ENCODE peak calls at places on chromosomes 2 and 18, in eight cellular contexts. T is transverse colon, X is H1, E is GM12878, M is upper lobe of left lung, Y is stomach, A is tibial nerve, C is esophagus muscularis mucosa. N is an unnamed sample. For H3K36me3, the result is how much of the 10 kb centered on the place peaks cover.

GRCh38 chr18:36931116-36931515 is 102.2 kb downstream of the KIAA1328 start:
- DNase-seq in Y (no peak), C (no peak), X (no peak), M (no peak), T (no peak), E (no peak), A (no peak), N (no peak)

GRCh38 chr2:54966165-54966819 is 84.0 kb downstream of the RTN4 start:
- DNase-seq in Y (no peak), E (no peak), M (no peak), X (no peak), A (no peak), C (peak), T (no peak), N (no peak)

GRCh38 chr2:216661639-216662375 is 28.6 kb downstream of the IGFBP2 start:
- DNase-seq in M (no peak), T (no peak), E (no peak), X (no peak), C (no peak), Y (no peak), A (no peak), N (no peak)

GRCh38 chr2:16194096-16194390 is 253.7 kb downstream of the MYCN start:
- DNase-seq in Y (no peak), M (no peak), X (no peak), E (no peak), T (no peak), A (no peak), C (no peak), N (no peak)

GRCh38 chr2:166180951-166181812 is 53.4 kb upstream of the SCN1A start:
- DNase-seq in X (peak), A (peak), T (peak), M (peak), C (no peak), E (no peak), Y (peak), N (no peak)

GRCh38 chr2:39153312-39153711 is 32.5 kb upstream of the SOS1 start:
- DNase-seq in E (no peak), T (no peak), Y (no peak), M (no peak), C (no peak), A (no peak), X (no peak), N (no peak)

GRCh38 chr2:70471129-70471528 is 82.5 kb downstream of the TGFA start:
- DNase-seq in T (no peak), M (no peak), A (no peak), E (no peak), X (no peak), C (no peak), Y (no peak), N (no peak)

GRCh38 chr2:24824966-24825882 is 32.0 kb downstream of the CENPO start:
- DNase-seq in C (no peak), A (no peak), X (peak), T (no peak), M (no peak), Y (peak), E (no peak), N (no peak)

GRCh38 chr2:18704224-18704623 is 114.9 kb upstream of the NT5C1B start:
- DNase-seq in X (no peak), C (no peak), A (no peak), T (no peak), Y (no peak), E (no peak), M (no peak), N (no peak)

GRCh38 chr2:54810236-54810635 is 86.8 kb downstream of the EML6 start:
- DNase-seq in X (no peak), T (no peak), Y (no peak), E (no peak), C (no peak), M (no peak), A (no peak), N (no peak)

GRCh38 chr2:210460863-210461227 is 15.7 kb downstream of the LANCL1 start:
- DNase-seq in A (no peak), M (no peak), Y (no peak), X (no peak), T (no peak), E (no peak), C (no peak), N (no peak)

GRCh38 chr18:56715121-56715520 is 64.0 kb downstream of the WDR7 start:
- DNase-seq in E (no peak), A (no peak), M (no peak), C (no peak), Y (no peak), X (no peak), T (no peak), N (no peak)

DNA sequence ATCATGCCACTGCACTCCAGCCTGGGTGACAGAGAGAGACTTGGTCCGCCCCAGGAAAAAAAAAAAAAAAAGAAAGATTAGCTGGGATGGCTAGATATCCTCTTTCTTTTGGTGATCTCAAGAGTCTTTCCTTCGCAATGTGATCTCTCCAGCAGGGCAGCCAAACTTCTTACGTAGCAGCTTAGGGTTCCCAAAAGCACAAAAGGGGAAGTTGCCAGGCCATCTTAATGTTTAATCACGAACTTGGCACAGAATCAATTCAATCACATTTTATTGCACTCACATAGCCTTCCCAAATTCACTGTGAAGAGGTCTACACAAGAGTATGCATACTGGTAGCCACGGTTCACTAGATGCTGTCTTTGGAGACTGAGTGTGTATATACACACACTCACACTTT is 53.1 kb downstream of the VIL1 start:
- DNase-seq in X (no peak), E (no peak), Y (no peak), C (peak), T (no peak), A (peak), M (peak), N (no peak)
- TF ChIP-seq EP300 in X (no peak), E (no peak), Y (no peak), C (no peak), T (no peak), A (no peak), M (no peak), N (no peak)

DNA sequence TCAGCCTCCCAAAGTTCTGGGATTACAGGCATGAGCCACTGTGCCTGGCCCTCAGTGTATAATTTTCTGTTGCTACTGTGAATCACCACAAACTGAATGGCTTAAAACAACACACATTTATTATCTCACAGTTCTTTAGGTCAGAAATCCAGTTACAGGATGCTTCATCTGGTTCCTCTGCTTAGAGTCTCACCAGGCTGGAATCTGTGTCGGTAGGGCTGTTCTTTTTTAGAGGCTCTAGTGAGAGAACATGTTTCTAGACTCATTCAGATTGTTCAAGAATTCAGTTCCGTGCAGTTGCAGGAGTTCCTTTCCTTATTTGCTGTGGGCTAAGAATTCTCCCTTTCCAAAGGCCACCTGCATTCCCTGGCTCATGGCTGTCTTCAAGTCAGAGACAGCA is 22.2 kb downstream of the CCDC121 start:
- DNase-seq in Y (no peak), M (no peak), X (no peak), A (no peak), E (no peak), T (no peak), C (peak), N (no peak)
- H3K36me3 ChIP-seq in Y (half or more), M (half or more), X (under half), A (under half), E (under half), T (under half), C (half or more), N (under half)

GRCh38 chr2:72363406-72363805 is 215.7 kb upstream of the CYP26B1 start:
- DNase-seq in A (no peak), M (no peak), E (no peak), C (no peak), Y (no peak), T (no peak), X (no peak), N (no peak)

DNA sequence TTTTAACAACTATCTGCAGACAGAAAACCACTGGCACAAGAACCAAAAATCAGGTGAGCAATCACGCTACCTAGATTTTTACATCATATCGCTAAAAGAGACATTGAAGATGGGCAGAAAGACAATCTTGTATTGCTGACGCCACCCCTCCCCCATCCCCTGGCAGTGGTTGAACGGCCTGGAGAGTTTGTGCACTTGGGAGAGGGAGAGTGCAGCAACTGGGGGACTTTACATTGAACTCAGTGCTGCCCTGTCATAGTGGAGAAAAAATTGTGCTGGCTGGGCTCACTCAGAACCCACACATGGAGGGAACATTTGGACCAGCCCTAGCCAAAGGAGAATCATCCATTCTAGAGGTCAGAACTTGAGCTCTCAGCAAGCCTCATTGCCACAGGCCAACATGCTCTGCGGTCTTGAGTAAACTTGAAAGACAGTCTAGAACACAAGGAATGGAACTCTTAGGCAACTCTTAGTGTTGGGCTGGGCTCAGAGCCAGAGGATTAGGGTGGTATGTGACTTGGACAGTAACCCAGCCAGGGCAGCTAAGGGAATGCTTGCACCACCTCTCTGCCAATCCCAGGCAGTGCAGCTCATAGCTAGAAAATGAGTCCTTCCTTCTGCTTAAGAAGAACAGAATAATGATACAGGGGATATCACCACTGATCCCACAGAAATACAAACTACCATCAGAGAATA is 220.0 kb upstream of the CYP26B1 start:
- DNase-seq in X (no peak), C (no peak), A (peak), M (peak), T (peak), Y (peak), E (no peak), N (peak)
- TF ChIP-seq CTCF in X (peak), C (peak), A (no peak), M (no peak), T (no peak), Y (peak), E (no peak), N (no peak)

DNA sequence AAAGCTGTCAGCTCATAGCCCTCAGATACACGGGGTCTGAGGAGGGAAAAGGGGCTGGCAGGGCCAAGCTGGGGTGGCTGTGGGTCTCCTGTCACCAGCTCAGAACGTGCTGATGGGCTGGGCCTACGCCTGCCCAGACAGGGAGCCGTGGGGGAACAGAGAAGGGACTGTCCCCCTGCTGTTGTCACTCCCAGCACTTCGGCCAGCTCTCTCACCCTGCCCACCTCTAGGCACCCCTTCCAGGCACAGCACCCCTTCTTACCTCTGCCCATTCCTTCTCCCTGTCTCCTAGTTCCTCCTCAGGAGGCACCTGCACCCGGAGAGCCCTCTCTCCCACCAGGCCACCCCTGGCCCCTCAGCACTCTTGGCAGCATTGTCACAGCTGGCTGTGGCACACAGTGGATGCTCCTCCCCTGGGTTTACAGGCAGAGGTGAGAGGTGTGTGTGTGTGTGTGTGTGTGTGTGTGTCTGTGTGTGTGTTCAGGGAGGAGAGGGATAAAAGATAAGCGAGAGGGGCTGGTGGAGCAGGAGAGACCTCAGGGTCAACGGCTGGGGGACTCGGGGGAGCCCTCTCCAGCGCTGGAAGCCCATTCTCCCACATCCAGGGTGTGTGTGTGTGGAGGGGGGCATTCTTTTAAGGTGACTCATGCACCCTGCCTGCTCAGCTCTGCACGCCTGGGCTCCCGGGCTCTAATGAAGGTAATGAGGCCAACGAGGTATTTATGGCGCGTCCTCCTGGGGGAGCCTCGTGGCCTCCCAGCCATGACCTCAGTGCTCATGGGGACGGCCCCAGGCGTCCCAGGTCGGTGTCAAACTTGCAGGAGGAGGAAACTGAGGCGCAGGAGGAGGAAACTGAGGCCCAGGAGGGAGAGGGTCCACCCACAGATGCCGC is 66.1 kb upstream of the SMAD7 start:
- DNase-seq in X (peak), A (no peak), Y (peak), E (no peak), C (no peak), M (peak), T (peak), N (no peak)
- TF ChIP-seq EP300 in X (no peak), A (no peak), Y (no peak), E (no peak), C (no peak), M (no peak), T (no peak), N (no peak)

GRCh38 chr2:228417966-228418365 is 236.5 kb upstream of the SPHKAP start:
- DNase-seq in X (no peak), Y (no peak), E (no peak), A (no peak), C (no peak), T (no peak), M (no peak), N (no peak)
- H3K36me3 ChIP-seq in X (under half), Y (under half), E (under half), A (under half), C (under half), T (under half), M (under half), N (under half)

DNA sequence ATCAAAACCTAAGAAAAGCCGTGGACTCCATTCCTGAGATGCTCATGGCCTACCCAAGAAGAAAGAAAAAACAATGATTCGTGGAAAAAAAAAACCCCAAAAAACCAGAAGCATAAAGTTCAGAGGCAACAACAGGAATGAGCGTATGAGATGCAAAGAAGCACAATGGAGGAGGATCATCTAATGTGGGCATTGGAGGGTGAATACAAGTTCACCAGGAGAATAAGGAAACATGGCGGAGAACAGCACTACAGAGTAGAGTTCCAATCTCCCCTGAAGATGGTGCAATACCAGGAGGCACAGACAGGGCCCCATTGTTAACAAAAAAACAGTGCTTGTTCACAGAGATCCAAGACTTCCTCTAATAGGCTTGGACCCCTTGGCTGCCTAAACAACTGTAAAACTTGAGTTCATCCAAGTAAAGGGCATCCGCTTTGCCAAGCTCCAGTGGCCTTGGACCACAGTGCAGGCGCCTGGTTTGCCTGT is 337.2 kb downstream of the PDE11A start:
- DNase-seq in E (no peak), X (no peak), T (no peak), Y (no peak), A (no peak), M (no peak), C (no peak), N (no peak)
- TF ChIP-seq CTCF in E (no peak), X (no peak), T (no peak), Y (no peak), A (no peak), M (no peak), C (no peak), N (no peak)

DNA sequence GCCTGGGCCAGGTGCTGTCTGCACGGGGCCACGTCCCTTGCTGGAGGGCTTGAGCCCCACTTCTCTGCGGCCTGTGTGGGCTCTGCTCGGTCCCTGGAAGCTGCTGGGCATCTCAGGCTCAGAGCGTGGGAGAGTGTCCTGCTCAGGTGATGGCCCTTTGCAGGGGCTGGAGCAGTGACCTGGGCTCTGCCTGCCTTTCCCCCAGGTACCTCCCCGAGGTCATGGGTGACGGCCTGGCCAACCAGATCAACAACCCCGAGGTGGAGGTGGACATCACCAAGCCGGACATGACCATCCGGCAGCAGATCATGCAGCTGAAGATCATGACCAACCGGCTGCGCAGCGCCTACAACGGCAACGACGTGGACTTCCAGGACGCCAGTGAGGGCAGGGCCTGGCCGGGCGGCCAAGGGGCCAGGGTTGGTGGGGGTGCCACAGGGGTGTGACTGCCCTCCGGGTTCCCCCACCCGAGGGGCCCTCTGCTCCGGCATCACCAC is 29.9 kb downstream of the GPC1 start:
- DNase-seq in M (peak), Y (peak), T (peak), A (no peak), C (peak), E (no peak), X (no peak), N (no peak)
- TF ChIP-seq EP300 in M (no peak), Y (no peak), T (no peak), A (no peak), C (no peak), E (no peak), X (no peak), N (no peak)

DNA sequence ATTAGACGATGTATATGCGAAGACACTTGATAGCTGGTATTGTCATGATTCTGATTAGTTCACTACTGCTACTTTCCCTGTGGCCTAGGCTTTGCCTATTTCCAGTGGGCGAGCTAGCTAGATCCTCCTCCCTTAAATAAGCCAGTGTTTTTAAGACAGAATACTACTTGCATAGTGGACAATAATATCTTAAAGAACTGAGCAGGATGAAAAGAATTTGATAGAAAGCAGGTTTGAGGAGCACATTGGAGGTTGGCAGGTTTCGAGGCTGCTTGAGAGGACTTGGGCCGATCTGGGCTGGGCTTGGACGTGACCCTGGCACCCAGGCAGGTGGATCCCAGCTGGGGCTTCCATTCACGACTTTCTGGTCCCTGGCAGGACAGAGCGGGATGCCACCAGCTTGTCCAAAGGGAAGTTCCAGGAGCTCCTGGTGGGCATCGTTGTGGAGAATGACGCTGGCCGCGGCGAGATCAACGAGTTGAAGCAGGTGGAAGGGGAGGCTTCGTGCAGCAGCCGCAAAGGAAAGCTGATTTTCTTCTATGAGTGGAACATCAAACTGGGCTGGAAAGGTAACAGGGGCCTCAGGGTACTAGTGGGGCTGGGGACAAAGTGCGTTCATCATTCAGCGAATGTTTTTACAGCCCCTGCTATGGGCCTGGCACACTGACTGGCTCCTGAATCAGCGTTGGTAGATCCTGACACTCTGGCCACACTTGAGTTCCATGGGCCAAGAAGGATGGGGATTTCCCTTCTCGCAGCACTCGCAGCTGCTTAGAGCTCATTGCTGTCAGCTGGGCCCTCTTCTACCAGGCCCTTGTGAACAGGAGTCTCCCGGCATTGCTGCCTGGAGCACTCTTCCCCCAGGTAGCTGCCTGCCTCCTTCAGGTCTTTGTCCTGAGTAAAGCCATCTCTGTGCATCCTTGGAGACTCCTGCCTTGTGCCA is 16.9 kb downstream of the C2orf74 start:
- DNase-seq in C (no peak), A (no peak), M (peak), T (no peak), Y (no peak), E (no peak), X (peak), N (peak)
- H3K36me3 ChIP-seq in C (under half), A (under half), M (under half), T (under half), Y (under half), E (under half), X (under half), N (under half)

GRCh38 chr2:144513388-144514100 is 6.4 kb downstream of the ZEB2 start:
- DNase-seq in X (no peak), Y (no peak), E (no peak), A (no peak), M (no peak), C (no peak), T (no peak), N (peak)

GRCh38 chr2:144510206-144510991 is 9.5 kb downstream of the ZEB2 start:
- DNase-seq in A (no peak), X (no peak), Y (no peak), C (no peak), M (no peak), T (no peak), E (peak), N (no peak)

GRCh38 chr2:144512421-144513272 is 7.3 kb downstream of the ZEB2 start:
- DNase-seq in C (no peak), Y (no peak), X (no peak), E (no peak), A (no peak), T (no peak), M (no peak), N (no peak)

GRCh38 chr2:144511222-144511855 is 8.6 kb downstream of the ZEB2 start:
- DNase-seq in X (no peak), Y (no peak), M (no peak), A (no peak), E (no peak), T (no peak), C (no peak), N (no peak)

GRCh38 chr2:144511945-144512344 is 8.0 kb downstream of the ZEB2 start:
- DNase-seq in Y (no peak), X (no peak), A (no peak), M (no peak), T (no peak), E (no peak), C (no peak), N (no peak)
- TF ChIP-seq CTCF in Y (no peak), X (no peak), A (no peak), M (no peak), T (no peak), E (no peak), C (no peak), N (no peak)

N was measured in ovary.